ENCODE peak calls at places on chromosomes 7 and 10, in four cellular contexts. Q is bronchial epithelial cell; Z is stimulated activated CD8-positive, alpha-beta memory T cell treated with anti-CD3 and anti-CD28 coated beads, Interleukin-7, amount 100 ng/mL, for 24 hours; F is GM06990. G is an unnamed sample.

GRCh38 chr7:84236398-84236797 is 41.8 kb upstream of the SEMA3A start:
- DNase-seq in Q (peak), Z (no peak), F (no peak), G (no peak)

GRCh38 chr10:33927347-33927746 is 592.9 kb upstream of the NRP1 start:
- DNase-seq in Q (peak), Z (no peak), F (no peak), G (no peak)

GRCh38 chr7:143490719-143491306 is 13.1 kb downstream of the TAS2R41 start:
- DNase-seq in Q (peak), Z (no peak), F (no peak), G (no peak)

GRCh38 chr10:69578508-69578991 is 5.3 kb upstream of the NEUROG3 start:
- DNase-seq in Q (no peak), Z (no peak), F (no peak), G (no peak)

GRCh38 chr7:156461881-156462665 is 178.5 kb upstream of the RNF32 start:
- DNase-seq in Q (no peak), Z (no peak), F (no peak), G (no peak)

GRCh38 chr10:88152720-88153119 is 289.3 kb downstream of the PTEN start:
- DNase-seq in Q (peak), Z (peak), F (peak), G (no peak)

GRCh38 chr10:3805791-3806381 is 20.9 kb upstream of the KLF6 start:
- DNase-seq in Q (peak), Z (no peak), F (peak), G (no peak)

GRCh38 chr7:27751888-27752660 is 12.1 kb downstream of the TAX1BP1 start:
- DNase-seq in Q (no peak), Z (no peak), F (no peak), G (no peak)

GRCh38 chr7:103803631-103804030 is 185.8 kb downstream of the RELN start:
- DNase-seq in Q (no peak), Z (no peak), F (no peak), G (no peak)

GRCh38 chr10:128050937-128051336 is 75.3 kb downstream of the MKI67 start:
- DNase-seq in Q (peak), Z (no peak), F (no peak), G (no peak)

GRCh38 chr10:65811931-65812525 is 1113.8 kb upstream of the LRRTM3 start:
- DNase-seq in Q (no peak), Z (no peak), F (no peak), G (no peak)

GRCh38 chr7:23852135-23852534 is 142.1 kb downstream of the STK31 start:
- DNase-seq in Q (no peak), Z (no peak), F (no peak), G (no peak)